ENCODE peak calls at places on chromosome 14, in six cellular contexts. L is astrocyte of the spinal cord, A is brain microvascular endothelial cell, F is heart left ventricle, X is choroid plexus epithelial cell, T is upper lobe of right lung. E is an unnamed sample.

GRCh38 chr14:94926176-94926575 is 156.3 kb upstream of the GSC start:
- DNase-seq in L (no peak), X (no peak), F (no peak), T (no peak), A (no peak), E (no peak)

GRCh38 chr14:67449096-67449495 is 37.1 kb upstream of the PLEK2 start:
- DNase-seq in A (no peak), T (no peak), X (no peak), L (no peak), F (no peak), E (no peak)

GRCh38 chr14:50233335-50234250 is 2.2 kb upstream of the SOS2 start:
- DNase-seq in A (no peak), T (no peak), X (no peak), L (no peak), F (no peak), E (no peak)

GRCh38 chr14:59044707-59045106 is 143.8 kb upstream of the DAAM1 start:
- DNase-seq in A (no peak), F (no peak), T (no peak), X (no peak), L (no peak), E (no peak)

GRCh38 chr14:52929192-52929807 is 21.6 kb downstream of the FERMT2 start:
- DNase-seq in T (no peak), X (no peak), F (no peak), A (no peak), L (no peak), E (no peak)

GRCh38 chr14:86788229-86788628 is 1204.8 kb downstream of the GALC start:
- DNase-seq in L (no peak), T (no peak), A (no peak), F (no peak), X (no peak), E (no peak)

GRCh38 chr14:55599250-55599879 is 19.4 kb downstream of the KTN1 start:
- DNase-seq in T (peak), F (no peak), A (no peak), X (no peak), L (no peak), E (no peak)

GRCh38 chr14:49612251-49612650 is 8.2 kb downstream of the RPL36AL start:
- DNase-seq in T (no peak), F (no peak), L (no peak), A (no peak), X (no peak), E (no peak)

GRCh38 chr14:52902971-52903385 is 47.9 kb downstream of the FERMT2 start:
- DNase-seq in X (peak), L (peak), T (no peak), A (peak), F (no peak), E (no peak)

GRCh38 chr14:92523752-92524151 is 10.2 kb downstream of the RIN3 start:
- DNase-seq in L (no peak), T (peak), X (no peak), F (no peak), A (no peak), E (no peak)

GRCh38 chr14:51458563-51458955 is 193.2 kb upstream of the FRMD6 start:
- DNase-seq in F (no peak), X (peak), T (no peak), L (peak), A (peak), E (no peak)

GRCh38 chr14:45201908-45202307 is 51.1 kb downstream of the MIS18BP1 start:
- DNase-seq in A (peak), X (peak), L (peak), T (no peak), F (no peak), E (no peak)

GRCh38 chr14:96170961-96171592 is 33.6 kb upstream of the BDKRB2 start:
- DNase-seq in F (no peak), L (no peak), X (no peak), A (no peak), T (no peak), E (no peak)

GRCh38 chr14:25389948-25390347 is 340.0 kb upstream of the STXBP6 start:
- DNase-seq in L (no peak), X (no peak), A (no peak), T (no peak), F (no peak), E (no peak)

GRCh38 chr14:65222434-65222833 is 120.1 kb upstream of the MAX start:
- DNase-seq in F (peak), A (peak), L (peak), T (peak), X (peak), E (no peak)

GRCh38 chr14:52219488-52220084 is 47.9 kb upstream of the PTGDR start:
- DNase-seq in X (no peak), A (no peak), T (no peak), L (no peak), F (no peak), E (no peak)

GRCh38 chr14:95664546-95664945 is 21.7 kb upstream of the TCL1B start:
- DNase-seq in X (no peak), A (no peak), T (no peak), L (no peak), F (no peak), E (no peak)

GRCh38 chr14:24317141-24317927 is 6.0 kb downstream of the LTB4R start:
- DNase-seq in T (no peak), L (no peak), A (no peak), F (no peak), X (no peak), E (no peak)

GRCh38 chr14:69789118-69789640 is 7.9 kb downstream of the SLC10A1 start:
- DNase-seq in F (no peak), A (no peak), L (no peak), X (no peak), T (no peak), E (no peak)
- TF ChIP-seq CTCF in F (no peak), A (no peak), L (no peak), X (no peak), T (no peak), E (no peak)

GRCh38 chr14:61477845-61478438 is 156.6 kb downstream of the PRKCH start:
- DNase-seq in F (peak), T (peak), X (peak), A (peak), L (no peak), E (no peak)
- H3K4me3 ChIP-seq in F (no peak), T (no peak), X (peak), A (no peak), L (no peak), E (no peak)

GRCh38 chr14:23093993-23094665 is 807 bp downstream of the ACIN1 start:
- DNase-seq in L (no peak), A (no peak), F (no peak), X (peak), T (no peak), E (no peak)
- TF ChIP-seq CTCF in L (peak), A (peak), F (no peak), X (peak), T (no peak), E (peak)

GRCh38 chr14:102922490-102923200 is at the start of gene AMN:
- DNase-seq in L (no peak), A (no peak), T (no peak), F (peak), X (no peak), E (no peak)
- H3K4me3 ChIP-seq in L (no peak), A (peak), T (peak), F (peak), X (peak), E (peak)

GRCh38 chr14:35730871-35731270 is 78.2 kb downstream of the RALGAPA1 start:
- DNase-seq in A (no peak), X (no peak), T (no peak), F (no peak), L (no peak), E (no peak)

GRCh38 chr14:35727764-35728163 is 81.3 kb downstream of the RALGAPA1 start:
- DNase-seq in L (no peak), F (no peak), X (no peak), T (no peak), A (no peak), E (no peak)

DNA sequence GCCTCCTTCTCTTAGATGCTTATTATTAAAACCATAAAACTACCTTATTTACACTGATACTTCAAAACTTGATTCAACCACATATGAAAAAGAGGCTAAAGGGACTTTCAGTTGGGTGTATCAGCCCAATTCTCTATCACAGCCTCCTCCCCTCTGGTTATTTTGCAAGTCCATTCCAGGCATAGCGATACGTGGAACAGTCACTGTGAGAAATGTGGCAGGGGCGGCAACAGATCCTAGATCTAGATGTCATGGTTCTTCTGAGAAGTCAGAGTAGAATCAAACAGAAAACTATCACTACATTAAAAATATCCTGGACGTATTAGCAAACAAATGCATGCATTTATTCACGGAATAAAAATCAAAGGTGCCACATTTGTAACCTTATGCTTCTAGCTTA is 83.2 kb downstream of the RALGAPA1 start:
- DNase-seq in X (no peak), F (no peak), T (no peak), L (no peak), A (no peak), E (no peak)
- TF ChIP-seq CTCF in X (no peak), F (no peak), T (no peak), L (no peak), A (no peak), E (no peak)

GRCh38 chr14:104994988-104995387 is 9.4 kb downstream of the CLBA1 start:
- DNase-seq in A (no peak), L (no peak), T (no peak), X (no peak), F (no peak), E (no peak)
- H3K4me3 ChIP-seq in A (no peak), L (no peak), T (no peak), X (no peak), F (no peak), E (no peak)

GRCh38 chr14:99753225-99754140 is 39.7 kb upstream of the EML1 start:
- DNase-seq in X (no peak), A (no peak), F (no peak), T (no peak), L (no peak), E (no peak)
- TF ChIP-seq CTCF in X (no peak), A (peak), F (no peak), T (no peak), L (peak), E (peak)

DNA sequence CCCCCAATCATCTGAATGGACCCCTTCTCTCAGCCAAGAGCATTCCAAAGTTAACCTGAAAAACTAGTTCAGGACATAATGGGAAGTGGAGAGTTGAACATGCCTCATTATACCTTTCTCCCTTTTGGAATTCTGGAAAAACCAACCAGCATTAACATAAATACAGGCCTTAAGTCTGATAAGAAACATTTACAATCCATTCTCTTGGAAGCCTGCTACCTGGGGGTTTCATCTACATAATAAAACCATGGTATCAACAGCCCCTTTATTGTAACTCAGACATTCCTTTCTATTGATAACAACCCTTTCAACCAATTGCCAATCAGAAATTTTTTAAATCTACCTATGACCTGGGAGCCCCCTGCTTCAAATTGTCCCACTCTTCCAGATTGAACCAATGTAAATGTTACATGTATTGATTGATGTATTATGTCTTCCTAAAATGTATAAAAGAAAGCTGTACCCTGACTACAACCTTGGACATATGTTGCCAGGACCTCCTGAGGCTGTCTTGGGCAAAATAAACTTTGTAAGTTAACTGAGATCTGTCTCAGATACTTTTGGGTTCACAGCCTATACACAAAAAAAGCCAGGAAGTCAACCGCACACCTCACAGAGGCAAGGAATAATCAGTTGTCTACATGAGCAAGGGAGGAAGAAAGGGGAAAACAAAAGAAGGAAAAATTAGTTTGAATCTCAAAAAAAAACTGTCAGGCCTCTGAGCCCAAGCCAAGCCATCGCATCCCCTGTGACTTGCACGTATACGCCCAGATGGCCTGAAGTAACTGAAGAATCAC is 17.6 kb upstream of the SSTR1 start:
- DNase-seq in T (no peak), A (no peak), F (no peak), X (no peak), L (no peak), E (no peak)
- H3K4me3 ChIP-seq in T (no peak), A (no peak), F (no peak), X (no peak), L (no peak), E (no peak)

GRCh38 chr14:60266021-60266937 is 17.3 kb downstream of the PPM1A start:
- DNase-seq in A (peak), X (peak), F (no peak), T (no peak), L (no peak), E (no peak)
- TF ChIP-seq CTCF in A (peak), X (peak), F (peak), T (peak), L (peak), E (no peak)

GRCh38 chr14:73462815-73463214 is 4.5 kb upstream of the NUMB start:
- DNase-seq in A (no peak), F (no peak), T (no peak), X (peak), L (no peak), E (no peak)
- H3K4me3 ChIP-seq in A (peak), F (no peak), T (peak), X (peak), L (no peak), E (no peak)

E was measured in AG04449.